ENCODE peak calls at places on chromosomes 11 and 22, in six cellular contexts. One of them, this sample, is unnamed.

GRCh38 chr22:27401321-27401720 is 400.2 kb downstream of the MN1 start:
- DNase-seq in KG1: no peak
- DNase-seq in RWPE1: no peak
- DNase-seq in GM13977: no peak
- DNase-seq in NB4: no peak
- DNase-seq in naive thymus-derived CD4-positive, alpha-beta T cell: no peak
- DNase-seq in this sample: no peak

GRCh38 chr22:47371263-47372090 is 609.0 kb downstream of the TBC1D22A start:
- DNase-seq in GM13977: no peak
- DNase-seq in naive thymus-derived CD4-positive, alpha-beta T cell: no peak
- DNase-seq in KG1: no peak
- DNase-seq in NB4: no peak
- DNase-seq in RWPE1: no peak
- DNase-seq in this sample: no peak

GRCh38 chr11:44811841-44812448 is 85.2 kb downstream of the TSPAN18 start:
- DNase-seq in GM13977: no peak
- DNase-seq in NB4: peak; percentile 53
- DNase-seq in naive thymus-derived CD4-positive, alpha-beta T cell: no peak
- DNase-seq in RWPE1: no peak
- DNase-seq in KG1: no peak
- DNase-seq in this sample: no peak

GRCh38 chr11:107963091-107963490 is 34.8 kb downstream of the RAB39A start:
- DNase-seq in RWPE1: no peak
- DNase-seq in KG1: no peak
- DNase-seq in NB4: no peak
- DNase-seq in naive thymus-derived CD4-positive, alpha-beta T cell: no peak
- DNase-seq in GM13977: no peak
- DNase-seq in this sample: no peak

GRCh38 chr11:27717801-27718229 is 17.6 kb upstream of the BDNF start:
- DNase-seq in NB4: no peak
- DNase-seq in GM13977: no peak
- DNase-seq in RWPE1: no peak
- DNase-seq in KG1: no peak
- DNase-seq in naive thymus-derived CD4-positive, alpha-beta T cell: no peak
- DNase-seq in this sample: no peak

GRCh38 chr11:76579047-76579751 is 91.3 kb downstream of the LRRC32 start:
- DNase-seq in naive thymus-derived CD4-positive, alpha-beta T cell: no peak
- DNase-seq in RWPE1: no peak
- DNase-seq in NB4: peak; percentile 26
- DNase-seq in KG1: no peak
- DNase-seq in GM13977: no peak
- DNase-seq in this sample: peak; percentile 91

GRCh38 chr22:49368221-49368975 is 459.3 kb downstream of the BRD1 start:
- DNase-seq in RWPE1: no peak
- DNase-seq in GM13977: no peak
- DNase-seq in naive thymus-derived CD4-positive, alpha-beta T cell: no peak
- DNase-seq in KG1: no peak
- DNase-seq in NB4: no peak
- DNase-seq in this sample: no peak

GRCh38 chr11:111922803-111923202 is 4.1 kb downstream of the C11orf52 start:
- DNase-seq in NB4: no peak
- DNase-seq in RWPE1: no peak
- DNase-seq in KG1: no peak
- DNase-seq in naive thymus-derived CD4-positive, alpha-beta T cell: no peak
- DNase-seq in GM13977: no peak
- DNase-seq in this sample: peak; percentile 73

GRCh38 chr11:75734491-75735180 is 17.0 kb downstream of the MOGAT2 start:
- DNase-seq in KG1: no peak
- DNase-seq in naive thymus-derived CD4-positive, alpha-beta T cell: no peak
- DNase-seq in GM13977: no peak
- DNase-seq in NB4: peak; percentile 74
- DNase-seq in RWPE1: no peak
- DNase-seq in this sample: no peak

GRCh38 chr22:31980628-31981027 is 36.3 kb downstream of the YWHAH start:
- DNase-seq in GM13977: no peak
- DNase-seq in NB4: no peak
- DNase-seq in KG1: no peak
- DNase-seq in naive thymus-derived CD4-positive, alpha-beta T cell: no peak
- DNase-seq in RWPE1: no peak
- DNase-seq in this sample: no peak

GRCh38 chr11:7977251-7977917 is 9.8 kb upstream of the EIF3F start:
- DNase-seq in RWPE1: no peak
- DNase-seq in NB4: peak; percentile 11
- DNase-seq in KG1: no peak
- DNase-seq in naive thymus-derived CD4-positive, alpha-beta T cell: no peak
- DNase-seq in GM13977: no peak
- DNase-seq in this sample: peak; percentile 80

GRCh38 chr11:13959001-13959400 is 3.5 kb upstream of the SPON1 start:
- DNase-seq in KG1: no peak
- DNase-seq in RWPE1: no peak
- DNase-seq in naive thymus-derived CD4-positive, alpha-beta T cell: no peak
- DNase-seq in NB4: no peak
- DNase-seq in GM13977: no peak
- DNase-seq in this sample: no peak

GRCh38 chr11:130159657-130160459 is at the start of gene ST14:
- DNase-seq in naive thymus-derived CD4-positive, alpha-beta T cell: no peak
- DNase-seq in KG1: no peak
- DNase-seq in RWPE1: peak; percentile 79
- DNase-seq in GM13977: peak; percentile 54
- DNase-seq in NB4: peak; percentile 38
- DNase-seq in this sample: no peak

GRCh38 chr22:20606041-20606783 is 98.8 kb downstream of the MED15 start:
- DNase-seq in KG1: peak; percentile 23
- DNase-seq in RWPE1: peak; percentile 68
- DNase-seq in naive thymus-derived CD4-positive, alpha-beta T cell: peak; percentile 52
- DNase-seq in GM13977: peak; percentile 82
- DNase-seq in NB4: peak; percentile 71
- DNase-seq in this sample: peak; percentile 70

GRCh38 chr11:75955443-75955842 is 140.4 kb downstream of the UVRAG start:
- DNase-seq in KG1: no peak
- DNase-seq in naive thymus-derived CD4-positive, alpha-beta T cell: no peak
- DNase-seq in GM13977: no peak
- DNase-seq in RWPE1: no peak
- DNase-seq in NB4: no peak
- DNase-seq in this sample: no peak

GRCh38 chr22:21807545-21807944 is 59.9 kb downstream of the MAPK1 start:
- DNase-seq in RWPE1: no peak
- DNase-seq in KG1: no peak
- DNase-seq in GM13977: no peak
- DNase-seq in naive thymus-derived CD4-positive, alpha-beta T cell: no peak
- DNase-seq in NB4: no peak
- DNase-seq in this sample: peak; percentile 75

GRCh38 chr11:19573666-19574065 is 139.0 kb upstream of the NAV2 start:
- DNase-seq in naive thymus-derived CD4-positive, alpha-beta T cell: no peak
- DNase-seq in KG1: no peak
- DNase-seq in NB4: no peak
- DNase-seq in GM13977: no peak
- DNase-seq in RWPE1: no peak
- DNase-seq in this sample: no peak